ENCODE peak calls at places on chromosomes 6 and 20, in four cellular contexts. F, S, G and A are unnamed samples.

GRCh38 chr6:133297657-133298056 is 56.5 kb downstream of the EYA4 start:
- DNase-seq in F (no peak), S (no peak), G (no peak), A (no peak)

GRCh38 chr20:36162272-36162966 is 7.9 kb downstream of the EPB41L1 start:
- DNase-seq in F (no peak), S (no peak), G (no peak), A (no peak)

GRCh38 chr6:39887692-39888450 is 46.4 kb downstream of the MOCS1 start:
- DNase-seq in F (peak; percentile 86), S (no peak), G (no peak), A (no peak)

GRCh38 chr20:5211803-5212714 is 85.3 kb downstream of the CDS2 start:
- DNase-seq in F (no peak), S (no peak), G (no peak), A (no peak)

GRCh38 chr20:62062661-62063600 is 2.8 kb downstream of the TAF4 start:
- DNase-seq in F (peak; percentile 34), S (no peak), G (no peak), A (no peak)

GRCh38 chr20:56991516-56991915 is 274.9 kb downstream of the BMP7 start:
- DNase-seq in F (no peak), S (no peak), G (no peak), A (no peak)

GRCh38 chr6:30490031-30490876 is 945 bp downstream of the HLA-E start:
- DNase-seq in F (no peak), S (peak; percentile 64), G (peak; percentile 66), A (no peak)

GRCh38 chr20:13105864-13106457 is 97.2 kb downstream of the SPTLC3 start:
- DNase-seq in F (no peak), S (no peak), G (no peak), A (no peak)

GRCh38 chr6:37251211-37251610 is 6.4 kb upstream of the TBC1D22B start:
- DNase-seq in F (no peak), S (no peak), G (no peak), A (no peak)

GRCh38 chr6:10418361-10418861 is 3.5 kb upstream of the TFAP2A start:
- DNase-seq in F (no peak), S (no peak), G (no peak), A (no peak)

GRCh38 chr6:50820590-50821234 is 2.0 kb downstream of the TFAP2B start:
- DNase-seq in F (no peak), S (no peak), G (no peak), A (no peak)

GRCh38 chr20:40081653-40082052 is 607.4 kb downstream of the MAFB start:
- DNase-seq in F (no peak), S (no peak), G (no peak), A (no peak)

GRCh38 chr6:13924949-13925881 is at the start of gene RNF182:
- DNase-seq in F (no peak), S (no peak), G (peak; percentile 17), A (no peak)

GRCh38 chr6:155155787-155156447 is 107.9 kb upstream of the CLDN20 start:
- DNase-seq in F (no peak), S (no peak), G (no peak), A (no peak)

GRCh38 chr6:13615802-13616140 is 636 bp downstream of the NOL7 start:
- DNase-seq in F (peak; percentile 56), S (peak; percentile 12), G (peak; percentile 24), A (no peak)

GRCh38 chr20:31606928-31607639 is 2.0 kb downstream of the ID1 start:
- DNase-seq in F (no peak), S (no peak), G (no peak), A (peak; percentile 52)

GRCh38 chr20:58044286-58044685 is 184.2 kb downstream of the ANKRD60 start:
- DNase-seq in F (no peak), S (no peak), G (no peak), A (no peak)

GRCh38 chr6:52994031-52994788 is 874 bp downstream of the GSTA4 start:
- DNase-seq in F (peak; percentile 49), S (no peak), G (peak; percentile 24), A (no peak)

GRCh38 chr6:49326337-49326736 is 136.7 kb downstream of the MMUT start:
- DNase-seq in F (no peak), S (no peak), G (no peak), A (no peak)

GRCh38 chr6:12528171-12528570 is 188.4 kb upstream of the PHACTR1 start:
- DNase-seq in F (no peak), S (no peak), G (no peak), A (no peak)